ENCODE peak calls at places on chromosome 18, in four cellular contexts. One of them, this sample, is unnamed.

GRCh38 chr18:13234528-13234795 is 15.9 kb downstream of the LDLRAD4 start:
- DNase-seq in H9: no peak
- DNase-seq in neuronal stem cell: no peak
- DNase-seq in mammary epithelial cell: no peak
- DNase-seq in this sample: no peak

GRCh38 chr18:49490246-49490762 is 3.3 kb upstream of the C18orf32 start:
- DNase-seq in H9: no peak
- DNase-seq in neuronal stem cell: no peak
- DNase-seq in mammary epithelial cell: no peak
- DNase-seq in this sample: peak; percentile 35

GRCh38 chr18:73664896-73665295 is 482.7 kb downstream of the FBXO15 start:
- DNase-seq in H9: no peak
- DNase-seq in neuronal stem cell: no peak
- DNase-seq in mammary epithelial cell: no peak
- DNase-seq in this sample: no peak

GRCh38 chr18:48887905-48888531 is 62.7 kb downstream of the SMAD7 start:
- DNase-seq in H9: peak; percentile 31
- DNase-seq in neuronal stem cell: no peak
- DNase-seq in mammary epithelial cell: no peak
- DNase-seq in this sample: no peak

GRCh38 chr18:3265564-3266033 is 3.7 kb downstream of the MYL12B start:
- DNase-seq in H9: no peak
- DNase-seq in neuronal stem cell: no peak
- DNase-seq in mammary epithelial cell: no peak
- DNase-seq in this sample: peak; percentile 67

GRCh38 chr18:36889742-36890141 is 60.8 kb downstream of the KIAA1328 start:
- DNase-seq in H9: no peak
- DNase-seq in neuronal stem cell: no peak
- DNase-seq in mammary epithelial cell: no peak
- DNase-seq in this sample: no peak

GRCh38 chr18:49934457-49934856 is 121.1 kb upstream of the ACAA2 start:
- DNase-seq in H9: no peak
- DNase-seq in neuronal stem cell: no peak
- DNase-seq in mammary epithelial cell: peak; percentile 19
- DNase-seq in this sample: no peak

GRCh38 chr18:53380063-53380639 is 844.3 kb downstream of the MBD2 start:
- DNase-seq in H9: no peak
- DNase-seq in neuronal stem cell: peak; percentile 24
- DNase-seq in mammary epithelial cell: peak; percentile 14
- DNase-seq in this sample: peak; percentile 7

GRCh38 chr18:5895886-5896740 is 791 bp upstream of the TMEM200C start:
- DNase-seq in H9: peak; percentile 56
- DNase-seq in neuronal stem cell: peak; percentile 71
- DNase-seq in mammary epithelial cell: no peak
- DNase-seq in this sample: peak; percentile 39

GRCh38 chr18:58205087-58205779 is 161.2 kb downstream of the NEDD4L start:
- DNase-seq in H9: no peak
- DNase-seq in neuronal stem cell: no peak
- DNase-seq in mammary epithelial cell: peak; percentile 74
- DNase-seq in this sample: peak; percentile 87

GRCh38 chr18:22171839-22172582 is 2.6 kb downstream of the GATA6 start:
- DNase-seq in H9: no peak
- DNase-seq in neuronal stem cell: no peak
- DNase-seq in mammary epithelial cell: no peak
- DNase-seq in this sample: peak; percentile 54
- H2AFZ ChIP-seq in H9: no peak overlapping the region
- H2AFZ ChIP-seq in neuronal stem cell: peak overlapping the region; percentile 94
- H2AFZ ChIP-seq in mammary epithelial cell: no peak overlapping the region
- H2AFZ ChIP-seq in this sample: no peak overlapping the region

GRCh38 chr18:44680271-44681038 is at the start of gene SETBP1:
- DNase-seq in H9: peak; percentile 61
- DNase-seq in neuronal stem cell: peak; percentile 56
- DNase-seq in mammary epithelial cell: peak; percentile 74
- DNase-seq in this sample: peak; percentile 69
- H3K27ac ChIP-seq in H9: no peak within 1 kb of the TSS
- H3K27ac ChIP-seq in neuronal stem cell: peak within 1 kb of the TSS; percentile 61
- H3K27ac ChIP-seq in mammary epithelial cell: peak within 1 kb of the TSS; percentile 65
- H3K27ac ChIP-seq in this sample: peak within 1 kb of the TSS; percentile 7

GRCh38 chr18:26656944-26657536 is 108.7 kb upstream of the KCTD1 start:
- DNase-seq in H9: peak; percentile 55
- DNase-seq in neuronal stem cell: peak; percentile 54
- DNase-seq in mammary epithelial cell: peak; percentile 73
- DNase-seq in this sample: peak; percentile 85
- H2AFZ ChIP-seq in H9: peak overlapping the region; percentile 79
- H2AFZ ChIP-seq in neuronal stem cell: peak overlapping the region; percentile 54
- H2AFZ ChIP-seq in mammary epithelial cell: peak overlapping the region; percentile 97
- H2AFZ ChIP-seq in this sample: peak overlapping the region; percentile 97

DNA sequence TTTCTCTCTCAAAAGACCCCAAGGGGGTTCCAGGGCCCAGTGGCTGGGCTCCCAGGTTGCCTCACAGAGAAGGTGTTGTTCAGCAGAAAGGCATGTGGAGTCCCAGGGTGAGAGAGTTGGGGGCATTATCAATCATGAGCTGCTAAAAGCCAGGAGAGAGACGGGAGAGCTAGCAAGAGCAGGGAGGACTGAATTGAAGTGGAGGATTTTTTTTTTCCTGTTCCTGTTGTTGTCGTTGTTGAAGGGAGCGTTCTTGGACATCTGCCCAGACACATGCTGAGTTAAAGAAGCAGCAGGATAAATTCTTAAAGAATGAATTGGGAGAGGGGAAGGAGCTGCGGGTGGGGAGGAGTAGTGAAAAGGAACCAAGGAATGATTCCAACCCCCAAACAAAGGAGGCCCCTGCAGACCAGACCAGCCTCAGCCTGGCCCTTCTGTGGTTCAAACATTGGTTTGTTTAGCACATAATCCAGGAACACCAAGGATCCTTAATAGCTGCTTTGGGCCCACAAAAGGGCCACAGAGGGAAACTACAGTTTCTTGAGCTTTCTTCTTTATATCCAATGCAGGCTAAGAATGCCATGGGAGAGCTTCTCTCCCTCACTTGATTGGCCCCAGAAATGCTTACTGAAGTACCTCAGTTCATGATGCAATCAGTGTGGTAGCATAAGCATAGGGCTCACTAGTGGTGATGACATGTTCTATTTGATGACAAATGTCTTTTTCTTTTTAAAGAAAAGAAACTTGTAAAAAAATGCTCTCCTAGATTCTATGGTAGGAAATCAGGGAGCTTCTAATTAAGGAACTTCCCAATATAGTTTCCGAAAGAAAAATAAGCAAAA is 146.0 kb downstream of the SETBP1 start:
- DNase-seq in H9: no peak
- DNase-seq in neuronal stem cell: peak; percentile 23
- DNase-seq in mammary epithelial cell: peak; percentile 72
- DNase-seq in this sample: peak; percentile 88
- H3K27ac ChIP-seq in H9: no peak overlapping the region
- H3K27ac ChIP-seq in neuronal stem cell: peak overlapping the region; percentile 61
- H3K27ac ChIP-seq in mammary epithelial cell: peak overlapping the region; percentile 52
- H3K27ac ChIP-seq in this sample: peak overlapping the region; percentile 75

DNA sequence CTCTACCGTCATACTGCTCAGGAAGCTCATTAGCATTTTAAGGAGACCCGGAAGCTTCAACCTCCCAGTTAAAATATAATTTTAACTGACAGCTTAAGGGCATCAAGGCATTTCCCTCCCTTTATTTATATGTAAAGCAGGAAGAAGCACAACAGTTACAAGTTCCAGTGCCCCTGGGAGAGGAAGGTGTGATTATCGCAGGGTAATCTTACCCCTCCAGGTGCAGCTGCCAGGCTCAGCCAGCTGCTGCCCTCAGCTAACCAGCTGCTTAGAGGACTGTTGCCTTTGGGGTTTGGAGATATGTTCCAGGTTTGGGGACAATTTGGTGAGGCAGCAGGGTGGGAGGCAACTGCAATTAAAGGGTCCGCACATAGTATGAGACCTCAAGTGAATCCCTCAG is 55.3 kb upstream of the SETBP1 start:
- DNase-seq in H9: no peak
- DNase-seq in neuronal stem cell: no peak
- DNase-seq in mammary epithelial cell: no peak
- DNase-seq in this sample: no peak
- H2AFZ ChIP-seq in H9: no peak overlapping the region
- H2AFZ ChIP-seq in neuronal stem cell: no peak overlapping the region
- H2AFZ ChIP-seq in mammary epithelial cell: no peak overlapping the region
- H2AFZ ChIP-seq in this sample: no peak overlapping the region

This sample was measured in GM23248.